ENCODE peak calls at places on chromosomes 4 and X, in six cellular contexts. E is ovary, V is stomach, X is adrenal gland, B is Peyer's patch, R is NB4. L is an unnamed sample.

GRCh38 chrX:110318664-110318968 is 731 bp upstream of the AMMECR1 start:
- DNase-seq in E (no peak), V (peak), X (no peak), B (no peak), R (no peak), L (no peak)

GRCh38 chr4:83510442-83510841 is 25.5 kb upstream of the GPAT3 start:
- DNase-seq in E (no peak), V (no peak), X (no peak), B (no peak), R (no peak), L (no peak)

GRCh38 chr4:159252491-159252890 is 149.6 kb downstream of the RAPGEF2 start:
- DNase-seq in E (no peak), V (no peak), X (no peak), B (no peak), R (no peak), L (no peak)

GRCh38 chr4:81807927-81808672 is 336.4 kb upstream of the RASGEF1B start:
- DNase-seq in E (no peak), V (peak), X (no peak), B (no peak), R (no peak), L (no peak)

GRCh38 chr4:150012851-150013360 is 65.3 kb upstream of the DCLK2 start:
- DNase-seq in E (no peak), V (no peak), X (no peak), B (no peak), R (no peak), L (no peak)

GRCh38 chrX:108165349-108166111 is 74.0 kb downstream of the ATG4A start:
- DNase-seq in E (peak), V (peak), X (peak), B (no peak), R (peak), L (peak)

GRCh38 chr4:140757220-140757607 is 1.0 kb upstream of the TBC1D9 start:
- DNase-seq in E (no peak), V (no peak), X (no peak), B (no peak), R (no peak), L (no peak)

GRCh38 chr4:148497258-148497657 is 55.0 kb upstream of the NR3C2 start:
- DNase-seq in E (no peak), V (no peak), X (no peak), B (no peak), R (no peak), L (no peak)

GRCh38 chr4:6907658-6908191 is 1.9 kb upstream of the TBC1D14 start:
- DNase-seq in E (peak), V (peak), X (peak), B (peak), R (no peak), L (no peak)

GRCh38 chr4:110020139-110020538 is 107.5 kb downstream of the EGF start:
- DNase-seq in E (no peak), V (no peak), X (no peak), B (no peak), R (no peak), L (no peak)

DNA sequence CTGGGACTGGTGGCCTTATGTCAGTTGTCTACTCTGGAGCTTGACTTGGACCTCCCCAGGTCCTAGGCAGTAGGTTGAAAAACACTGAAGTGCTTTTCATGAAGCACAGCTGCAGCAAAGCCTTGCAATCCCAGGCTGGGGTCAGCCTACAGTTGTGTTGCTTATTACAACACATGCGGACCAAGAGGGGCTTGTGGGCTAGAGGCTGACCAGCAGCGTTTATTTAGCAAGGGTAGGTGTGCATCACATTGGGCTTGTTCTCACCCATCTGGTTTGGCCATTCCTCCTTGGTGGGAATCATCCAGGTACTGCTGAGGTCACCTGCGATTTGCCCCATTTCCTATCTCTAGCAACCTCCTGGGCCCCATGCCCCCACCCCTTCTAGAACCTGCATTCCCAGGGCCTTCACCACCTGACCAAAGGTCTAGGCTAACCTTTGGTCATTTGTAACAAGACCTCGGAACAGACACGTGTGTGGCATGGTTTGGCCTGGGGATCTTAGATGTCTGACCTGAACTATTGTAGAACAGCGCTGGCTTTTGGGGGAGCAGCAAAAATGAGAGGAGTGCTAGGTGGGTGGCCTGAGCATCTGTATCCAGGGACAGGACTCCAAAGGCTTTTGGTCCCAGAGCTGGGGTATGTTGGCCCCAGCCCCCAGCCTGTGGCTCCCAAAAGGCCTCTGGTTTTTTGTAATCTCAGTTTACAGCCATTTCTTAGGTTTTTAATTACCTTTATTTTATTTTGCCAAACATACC is 3.0 kb downstream of the RPL10 start:
- DNase-seq in E (no peak), V (no peak), X (no peak), B (no peak), R (peak), L (no peak)
- TF ChIP-seq POLR2A in E (no peak), V (no peak), X (peak), B (no peak), R (no peak), L (peak)

DNA sequence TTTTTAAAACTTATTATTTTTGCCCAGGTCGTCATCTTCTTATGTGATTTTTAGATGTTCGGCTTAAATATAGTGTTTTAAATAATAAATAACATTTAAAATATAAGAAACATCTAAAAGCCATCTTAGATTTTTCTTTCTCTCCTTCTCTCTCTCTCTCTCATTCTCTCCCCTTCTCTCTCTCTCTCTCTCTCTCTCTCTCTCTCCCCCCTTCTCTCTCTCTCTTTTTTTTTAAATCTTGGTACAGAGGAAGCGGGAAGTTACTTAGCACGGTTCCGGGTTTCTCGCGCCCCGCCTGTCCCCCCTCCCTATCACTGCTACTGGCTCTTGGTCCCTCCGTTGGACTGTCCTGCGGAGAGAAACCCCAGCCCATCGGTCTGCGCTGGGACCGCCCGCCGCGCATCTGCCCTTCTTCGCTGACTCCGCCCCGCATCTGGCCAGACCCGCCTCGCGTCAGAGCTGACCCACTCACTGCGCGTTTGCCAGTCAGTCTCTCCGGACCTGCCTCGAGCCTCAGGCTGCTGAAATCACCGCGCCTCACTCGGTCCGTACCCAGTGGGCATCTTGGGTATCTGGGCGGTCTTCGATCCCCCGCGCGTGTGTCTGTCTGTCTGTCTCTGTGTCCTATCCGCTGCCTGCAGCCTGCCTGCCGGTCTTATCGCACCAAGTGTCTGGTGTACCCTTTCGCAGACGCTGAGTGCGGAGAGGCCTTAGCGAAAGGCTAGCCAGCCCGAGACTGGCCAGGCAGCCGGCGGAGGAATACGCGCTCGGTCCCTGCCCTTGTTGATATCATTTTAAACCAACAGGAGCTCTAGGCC is at the start of gene PABPC5:
- DNase-seq in E (peak), V (peak), X (peak), B (peak), R (no peak), L (no peak)
- TF ChIP-seq POLR2A in E (peak), V (no peak), X (peak), B (no peak), R (no peak), L (no peak)

GRCh38 chr4:102324725-102325124 is 20.6 kb downstream of the SLC39A8 start:
- DNase-seq in E (no peak), V (no peak), X (no peak), B (no peak), R (no peak), L (no peak)

GRCh38 chr4:102319594-102319993 is 25.7 kb downstream of the SLC39A8 start:
- DNase-seq in E (no peak), V (no peak), X (no peak), B (no peak), R (no peak), L (no peak)

GRCh38 chr4:102318526-102318925 is 26.8 kb downstream of the SLC39A8 start:
- DNase-seq in E (no peak), V (no peak), X (no peak), B (no peak), R (no peak), L (no peak)

GRCh38 chr4:102321260-102321991 is 23.9 kb downstream of the SLC39A8 start:
- DNase-seq in E (no peak), V (no peak), X (no peak), B (no peak), R (peak), L (no peak)

DNA sequence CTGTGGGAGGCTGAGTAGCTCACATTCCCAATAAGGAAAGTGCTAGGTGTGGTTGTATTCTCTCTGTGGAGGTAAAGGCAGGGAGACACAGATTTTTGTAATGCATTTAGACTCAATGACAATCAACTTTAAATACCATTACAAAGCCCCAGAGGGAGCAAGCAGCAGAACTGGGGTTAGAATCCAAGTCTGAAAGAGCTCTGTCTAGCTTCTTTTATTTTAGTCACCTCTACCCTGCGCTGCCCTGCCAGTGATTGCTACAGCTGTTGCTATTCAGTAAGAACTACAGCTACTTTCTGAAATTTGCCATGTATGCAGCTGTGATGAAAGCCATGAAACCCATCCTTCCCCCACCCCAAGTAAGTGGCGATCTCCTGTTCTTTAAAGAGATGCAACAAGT is 22.5 kb downstream of the SLC39A8 start:
- DNase-seq in E (no peak), V (no peak), X (no peak), B (no peak), R (no peak), L (no peak)
- TF ChIP-seq POLR2A in E (no peak), V (no peak), X (no peak), B (no peak), R (no peak), L (no peak)

DNA sequence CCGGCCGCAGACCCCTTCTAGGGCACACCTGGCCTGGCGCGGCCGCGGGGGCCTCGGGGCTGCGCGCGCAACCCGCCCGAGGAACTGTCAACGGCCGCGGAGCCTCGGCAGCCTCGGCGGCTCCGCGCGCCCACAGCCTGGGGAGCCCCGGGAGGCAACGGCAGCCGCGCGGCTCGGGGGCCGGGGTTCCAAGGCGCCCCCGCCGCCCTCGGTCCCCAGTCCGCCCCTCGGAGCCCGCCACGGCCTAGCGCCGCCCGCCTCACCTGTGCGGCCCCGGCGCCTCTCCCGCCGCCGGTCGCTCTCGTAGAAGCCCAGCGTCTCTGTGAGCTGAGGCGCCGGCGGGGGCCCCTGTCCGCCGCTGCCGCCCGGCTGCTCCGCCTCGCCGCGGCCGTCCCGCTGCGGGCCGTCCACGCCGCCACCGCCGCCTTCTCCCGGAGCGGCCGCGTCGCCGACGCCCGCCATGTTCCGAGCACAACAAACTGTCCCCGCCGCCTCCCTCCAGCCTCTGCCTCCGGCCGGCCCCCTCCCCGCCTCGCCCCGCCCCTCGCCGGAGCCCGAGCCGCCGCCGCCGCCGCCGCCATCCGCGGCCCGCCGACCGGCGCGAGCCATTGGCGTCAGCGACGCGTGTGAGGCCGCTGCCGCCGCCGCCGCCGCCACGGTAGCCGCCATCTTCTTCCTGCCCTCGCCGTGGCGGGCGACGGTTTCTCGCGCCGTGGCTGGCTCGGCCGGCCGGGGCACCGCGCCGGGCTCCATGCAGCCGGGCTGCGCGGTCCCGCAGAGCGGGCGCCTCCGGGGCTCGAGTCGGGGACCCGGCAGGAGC is at the start of gene TAPT1:
- DNase-seq in E (peak), V (peak), X (peak), B (peak), R (peak), L (peak)
- TF ChIP-seq POLR2A in E (peak), V (no peak), X (peak), B (peak), R (peak), L (peak)

GRCh38 chrX:2404816-2405215 is 96.0 kb downstream of the DHRSX start:
- DNase-seq in E (no peak), V (no peak), X (no peak), B (no peak), R (no peak), L (no peak)
- TF ChIP-seq POLR2A in E (no peak), V (no peak), X (no peak), B (no peak), R (no peak), L (no peak)

DNA sequence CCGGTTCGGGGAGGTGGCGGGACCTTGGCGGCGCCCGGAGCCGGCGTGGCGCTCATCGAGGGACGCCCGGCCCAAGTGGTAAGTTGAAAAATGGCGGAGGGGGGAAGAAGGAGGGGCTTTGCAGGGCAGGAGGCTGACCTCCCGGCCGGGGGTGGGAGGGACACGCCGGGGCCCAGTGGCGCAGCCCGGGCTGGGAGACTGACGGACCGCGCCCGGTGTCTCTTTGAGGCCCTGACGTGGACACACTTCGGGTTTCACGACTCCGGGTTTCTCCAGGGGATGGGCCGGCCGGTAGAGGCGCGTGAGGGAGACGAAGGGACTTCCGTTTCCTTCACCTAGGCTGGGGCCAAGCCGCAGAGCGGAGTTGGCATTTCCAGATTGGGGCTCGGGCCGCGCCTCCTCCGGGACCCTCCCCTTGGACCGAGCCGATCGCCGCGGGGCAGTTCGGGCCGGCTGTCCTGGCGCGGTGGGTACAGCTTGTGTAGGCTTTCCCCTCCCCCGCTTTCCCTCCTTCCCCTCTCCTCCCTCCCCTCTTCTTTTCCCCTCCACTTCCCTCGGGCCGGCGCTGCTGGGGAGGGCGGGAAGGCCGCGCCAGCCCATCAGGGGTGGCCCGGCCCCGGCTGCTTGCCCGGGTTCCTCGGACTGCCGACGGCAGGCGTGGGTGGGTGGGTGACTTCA is at the start of gene XIAP:
- DNase-seq in E (peak), V (peak), X (peak), B (peak), R (peak), L (peak)
- TF ChIP-seq POLR2A in E (peak), V (no peak), X (peak), B (peak), R (no peak), L (peak)

GRCh38 chrX:136616987-136617685 is 30.8 kb upstream of the CD40LG start:
- DNase-seq in E (no peak), V (no peak), X (no peak), B (no peak), R (no peak), L (no peak)
- TF ChIP-seq POLR2A in E (no peak), V (no peak), X (no peak), B (no peak), R (no peak), L (no peak)

GRCh38 chr4:3744901-3745300 is 21.3 kb upstream of the ADRA2C start:
- DNase-seq in E (no peak), V (no peak), X (no peak), B (no peak), R (no peak), L (no peak)

GRCh38 chr4:3747582-3747906 is 18.6 kb upstream of the ADRA2C start:
- DNase-seq in E (no peak), V (no peak), X (no peak), B (no peak), R (peak), L (no peak)

GRCh38 chr4:3746701-3747581 is 19.2 kb upstream of the ADRA2C start:
- DNase-seq in E (no peak), V (no peak), X (no peak), B (no peak), R (no peak), L (no peak)

GRCh38 chr4:3744232-3744631 is 22.0 kb upstream of the ADRA2C start:
- DNase-seq in E (no peak), V (no peak), X (no peak), B (no peak), R (no peak), L (no peak)

GRCh38 chr4:3745886-3746656 is 20.1 kb upstream of the ADRA2C start:
- DNase-seq in E (no peak), V (no peak), X (no peak), B (no peak), R (no peak), L (no peak)
- TF ChIP-seq POLR2A in E (no peak), V (no peak), X (no peak), B (no peak), R (no peak), L (no peak)

GRCh38 chr4:173522160-173522873 is 7.7 kb downstream of the HAND2 start:
- DNase-seq in E (peak), V (peak), X (peak), B (no peak), R (peak), L (no peak)
- TF ChIP-seq POLR2A in E (peak), V (no peak), X (no peak), B (no peak), R (no peak), L (no peak)

GRCh38 chr4:10117424-10118354 is 1.1 kb upstream of the WDR1 start:
- DNase-seq in E (peak), V (no peak), X (peak), B (peak), R (peak), L (no peak)

GRCh38 chr4:10119263-10119662 is 2.7 kb upstream of the WDR1 start:
- DNase-seq in E (no peak), V (no peak), X (no peak), B (no peak), R (no peak), L (no peak)

GRCh38 chr4:10119773-10120172 is 3.2 kb upstream of the WDR1 start:
- DNase-seq in E (no peak), V (no peak), X (no peak), B (no peak), R (no peak), L (no peak)

GRCh38 chr4:10116625-10117423 is at the start of gene WDR1:
- DNase-seq in E (peak), V (peak), X (peak), B (peak), R (peak), L (peak)

DNA sequence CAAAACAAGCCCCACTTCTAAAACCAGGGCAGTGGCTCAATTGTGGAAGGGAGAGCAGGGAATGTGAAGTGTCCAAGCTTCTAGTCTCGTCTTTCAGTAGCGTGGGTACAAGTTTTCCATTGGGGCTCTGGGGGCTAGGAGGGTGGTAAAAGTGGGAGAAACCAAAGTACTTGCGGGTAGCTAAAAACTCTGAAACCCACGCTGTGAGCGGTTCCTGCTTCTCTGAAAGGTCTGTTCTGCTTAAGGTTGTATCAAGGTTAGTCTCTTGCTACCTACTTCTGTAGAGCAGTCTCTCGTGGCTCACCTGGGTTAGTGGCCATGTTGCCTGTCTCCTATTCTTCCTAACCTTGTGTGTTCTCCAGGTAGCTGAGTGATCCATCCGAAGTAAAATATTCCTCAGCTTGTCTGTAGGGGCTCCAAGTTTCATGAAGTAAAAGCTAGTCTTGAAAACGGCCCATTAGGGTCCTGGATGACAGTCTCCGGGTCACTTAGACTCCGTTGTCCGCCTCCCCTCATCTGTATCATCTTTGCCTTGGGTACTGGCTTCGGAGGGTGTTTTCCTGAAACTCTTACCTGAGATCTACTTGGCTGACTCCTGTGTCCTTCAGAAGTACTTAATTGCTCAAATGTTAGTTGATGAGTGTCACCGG is 1.9 kb upstream of the WDR1 start:
- DNase-seq in E (no peak), V (no peak), X (no peak), B (peak), R (peak), L (no peak)
- TF ChIP-seq POLR2A in E (no peak), V (no peak), X (no peak), B (no peak), R (no peak), L (no peak)